ENCODE peak calls at places on chromosomes 11 and 22, in ten cellular contexts. K is A172; S is activated CD8-positive, alpha-beta memory T cell treated with anti-CD3 and anti-CD28 coated beads for 1 hour; P is mucosa of gallbladder; V is aorta; Y is fibroblast of mammary gland; W is SJSA1; C is ovary; I is cardiac fibroblast; U is T-helper 9 cell. B is an unnamed sample.

GRCh38 chr11:11279956-11280689 is 72.9 kb downstream of the CSNK2A3 start:
- DNase-seq in K (peak), S (no peak), P (no peak), V (no peak), Y (no peak), W (peak), C (no peak), I (peak), U (no peak), B (peak)

GRCh38 chr11:46363031-46363407 is 15.8 kb downstream of the DGKZ start:
- DNase-seq in K (peak), S (no peak), P (peak), V (peak), Y (peak), W (peak), C (no peak), I (peak), U (no peak), B (no peak)

GRCh38 chr22:49828599-49828965 is 909 bp upstream of the BRD1 start:
- DNase-seq in K (no peak), S (no peak), P (no peak), V (no peak), Y (no peak), W (no peak), C (no peak), I (no peak), U (no peak), B (no peak)

GRCh38 chr22:25199726-25200520 is at the start of gene CRYBB3:
- DNase-seq in K (no peak), S (no peak), P (no peak), V (no peak), Y (no peak), W (no peak), C (no peak), I (no peak), U (no peak), B (no peak)

GRCh38 chr11:67680701-67681472 is 6.5 kb upstream of the ALDH3B2 start:
- DNase-seq in K (no peak), S (no peak), P (no peak), V (no peak), Y (no peak), W (no peak), C (no peak), I (no peak), U (no peak), B (no peak)

GRCh38 chr11:27025312-27025955 is 15.2 kb upstream of the BBOX1 start:
- DNase-seq in K (no peak), S (no peak), P (no peak), V (no peak), Y (no peak), W (no peak), C (no peak), I (no peak), U (no peak), B (no peak)

GRCh38 chr11:48013269-48013901 is 33.0 kb downstream of the PTPRJ start:
- DNase-seq in K (peak), S (no peak), P (peak), V (no peak), Y (no peak), W (peak), C (no peak), I (no peak), U (peak), B (peak)

GRCh38 chr22:39084666-39085065 is 7.6 kb downstream of the APOBEC3G start:
- DNase-seq in K (no peak), S (no peak), P (no peak), V (no peak), Y (no peak), W (no peak), C (no peak), I (no peak), U (no peak), B (no peak)

GRCh38 chr11:118922745-118923627 is 2.7 kb downstream of the BCL9L start:
- DNase-seq in K (no peak), S (no peak), P (no peak), V (no peak), Y (no peak), W (no peak), C (peak), I (no peak), U (no peak), B (no peak)

GRCh38 chr11:117572129-117572528 is 224.9 kb downstream of the DSCAML1 start:
- DNase-seq in K (no peak), S (no peak), P (no peak), V (no peak), Y (no peak), W (no peak), C (no peak), I (no peak), U (no peak), B (no peak)

GRCh38 chr22:47381240-47381639 is 618.8 kb downstream of the TBC1D22A start:
- DNase-seq in K (no peak), S (no peak), P (no peak), V (peak), Y (no peak), W (no peak), C (no peak), I (no peak), U (no peak), B (no peak)

GRCh38 chr11:20397281-20397680 is 9.8 kb downstream of the PRMT3 start:
- DNase-seq in K (peak), S (no peak), P (no peak), V (no peak), Y (peak), W (no peak), C (no peak), I (peak), U (no peak), B (no peak)

GRCh38 chr11:74726547-74727182 is 4.6 kb downstream of the CHRDL2 start:
- DNase-seq in K (peak), S (peak), P (peak), V (peak), Y (peak), W (peak), C (peak), I (peak), U (peak), B (peak)

GRCh38 chr11:17598700-17599459 is 51.8 kb downstream of the OTOG start:
- DNase-seq in K (peak), S (peak), P (peak), V (peak), Y (peak), W (peak), C (peak), I (peak), U (peak), B (peak)

GRCh38 chr11:108958446-108959123 is 293.7 kb downstream of the DDX10 start:
- DNase-seq in K (peak), S (no peak), P (no peak), V (no peak), Y (peak), W (peak), C (no peak), I (peak), U (no peak), B (no peak)

GRCh38 chr11:8283510-8284272 is 20.0 kb upstream of the LMO1 start:
- DNase-seq in K (peak), S (no peak), P (no peak), V (peak), Y (no peak), W (no peak), C (no peak), I (no peak), U (no peak), B (peak)

GRCh38 chr11:62757846-62758788 is 3.3 kb upstream of the POLR2G start:
- DNase-seq in K (no peak), S (no peak), P (no peak), V (peak), Y (no peak), W (no peak), C (no peak), I (no peak), U (no peak), B (no peak)

GRCh38 chr22:36610567-36610966 is 81.6 kb upstream of the EIF3D start:
- DNase-seq in K (no peak), S (no peak), P (no peak), V (no peak), Y (no peak), W (no peak), C (no peak), I (no peak), U (no peak), B (no peak)

GRCh38 chr11:128802358-128802981 is 64.6 kb downstream of the KCNJ1 start:
- DNase-seq in K (peak), S (no peak), P (no peak), V (no peak), Y (no peak), W (no peak), C (no peak), I (peak), U (no peak), B (no peak)

GRCh38 chr11:7467652-7468051 is 17.7 kb upstream of the OLFML1 start:
- DNase-seq in K (peak), S (no peak), P (no peak), V (no peak), Y (no peak), W (no peak), C (no peak), I (no peak), U (no peak), B (no peak)

GRCh38 chr11:87369888-87370287 is 332.2 kb downstream of the TMEM135 start:
- DNase-seq in K (no peak), S (no peak), P (peak), V (no peak), Y (no peak), W (no peak), C (no peak), I (no peak), U (no peak), B (no peak)

GRCh38 chr11:43575931-43576833 is 104.4 kb upstream of the HSD17B12 start:
- DNase-seq in K (no peak), S (no peak), P (no peak), V (no peak), Y (peak), W (peak), C (no peak), I (peak), U (no peak), B (no peak)

GRCh38 chr11:105152556-105152955 is 13.0 kb upstream of the CARD18 start:
- DNase-seq in K (peak), S (no peak), P (no peak), V (no peak), Y (peak), W (no peak), C (no peak), I (no peak), U (no peak), B (no peak)

B was measured in activated effector memory CD4-positive, alpha-beta T cell treated with anti-CD3 and anti-CD28 coated beads, Interleukin-2, amount 50 U/mL, for 16 hours.